ENCODE peak calls at places on chromosomes 16 and 17, in six cellular contexts. W is GM10248, T is transverse colon, H is endothelial cell, J is right lobe of liver, K is HFF-Myc. X is an unnamed sample.

GRCh38 chr17:67779098-67779672 is 46.1 kb upstream of the BPTF start:
- DNase-seq in W (peak; percentile 51), T (peak; percentile 27), H (peak; percentile 60), J (peak; percentile 94), K (peak; percentile 63), X (no peak)

GRCh38 chr17:64741038-64741641 is 79.0 kb upstream of the SMURF2 start:
- DNase-seq in W (no peak), T (no peak), H (no peak), J (no peak), K (no peak), X (peak; percentile 15)

GRCh38 chr16:65012357-65012756 is 109.5 kb downstream of the CDH11 start:
- DNase-seq in W (no peak), T (no peak), H (no peak), J (no peak), K (peak; percentile 58), X (no peak)

GRCh38 chr17:73545633-73546032 is 98.6 kb downstream of the SDK2 start:
- DNase-seq in W (no peak), T (no peak), H (no peak), J (no peak), K (no peak), X (no peak)

GRCh38 chr17:77373298-77374169 is 232.8 kb downstream of the SEC14L1 start:
- DNase-seq in W (no peak), T (peak; percentile 37), H (peak; percentile 63), J (peak; percentile 66), K (no peak), X (no peak)

GRCh38 chr16:8644513-8645140 is 23.1 kb downstream of the METTL22 start:
- DNase-seq in W (no peak), T (no peak), H (no peak), J (no peak), K (no peak), X (no peak)

GRCh38 chr16:66486773-66487579 is 59.9 kb downstream of the BEAN1 start:
- DNase-seq in W (no peak), T (no peak), H (no peak), J (peak; percentile 44), K (no peak), X (peak; percentile 61)

GRCh38 chr17:61088556-61088955 is 311.1 kb upstream of the TBX2 start:
- DNase-seq in W (no peak), T (no peak), H (no peak), J (no peak), K (no peak), X (no peak)

GRCh38 chr16:24180451-24180850 is 75.7 kb upstream of the CACNG3 start:
- DNase-seq in W (no peak), T (no peak), H (no peak), J (no peak), K (no peak), X (no peak)

GRCh38 chr16:87978127-87978526 is 26.9 kb downstream of the BANP start:
- DNase-seq in W (no peak), T (no peak), H (no peak), J (no peak), K (no peak), X (no peak)

GRCh38 chr16:85644093-85644712 is 31.1 kb downstream of the GSE1 start:
- DNase-seq in W (no peak), T (no peak), H (no peak), J (no peak), K (no peak), X (no peak)

GRCh38 chr17:633641-634091 is 81.0 kb downstream of the VPS53 start:
- DNase-seq in W (no peak), T (no peak), H (no peak), J (no peak), K (no peak), X (no peak)

GRCh38 chr17:3574231-3574630 is 16.6 kb upstream of the TRPV3 start:
- DNase-seq in W (no peak), T (no peak), H (no peak), J (no peak), K (no peak), X (no peak)

GRCh38 chr16:55357241-55357640 is 33.2 kb downstream of the IRX6 start:
- DNase-seq in W (no peak), T (no peak), H (no peak), J (no peak), K (no peak), X (no peak)

GRCh38 chr17:72119963-72120877 is 600 bp upstream of the SOX9 start:
- DNase-seq in W (peak; percentile 31), T (peak; percentile 53), H (peak; percentile 43), J (peak; percentile 59), K (no peak), X (no peak)

GRCh38 chr17:21218101-21218500 is 4.1 kb upstream of the TMEM11 start:
- DNase-seq in W (no peak), T (no peak), H (no peak), J (no peak), K (no peak), X (no peak)

GRCh38 chr17:5591966-5592365 is 7.7 kb upstream of the NLRP1 start:
- DNase-seq in W (no peak), T (no peak), H (no peak), J (no peak), K (no peak), X (peak; percentile 36)

GRCh38 chr17:17344507-17345293 is 41.5 kb downstream of the NT5M start:
- DNase-seq in W (no peak), T (no peak), H (no peak), J (peak; percentile 36), K (no peak), X (no peak)

GRCh38 chr17:34562387-34562786 is 17.0 kb upstream of the TMEM132E start:
- DNase-seq in W (no peak), T (no peak), H (no peak), J (no peak), K (no peak), X (no peak)
- TF ChIP-seq CTCF in W (no peak), T (no peak), H (peak; percentile 76), J (no peak), K (peak; percentile 43), X (peak; percentile 66)

DNA sequence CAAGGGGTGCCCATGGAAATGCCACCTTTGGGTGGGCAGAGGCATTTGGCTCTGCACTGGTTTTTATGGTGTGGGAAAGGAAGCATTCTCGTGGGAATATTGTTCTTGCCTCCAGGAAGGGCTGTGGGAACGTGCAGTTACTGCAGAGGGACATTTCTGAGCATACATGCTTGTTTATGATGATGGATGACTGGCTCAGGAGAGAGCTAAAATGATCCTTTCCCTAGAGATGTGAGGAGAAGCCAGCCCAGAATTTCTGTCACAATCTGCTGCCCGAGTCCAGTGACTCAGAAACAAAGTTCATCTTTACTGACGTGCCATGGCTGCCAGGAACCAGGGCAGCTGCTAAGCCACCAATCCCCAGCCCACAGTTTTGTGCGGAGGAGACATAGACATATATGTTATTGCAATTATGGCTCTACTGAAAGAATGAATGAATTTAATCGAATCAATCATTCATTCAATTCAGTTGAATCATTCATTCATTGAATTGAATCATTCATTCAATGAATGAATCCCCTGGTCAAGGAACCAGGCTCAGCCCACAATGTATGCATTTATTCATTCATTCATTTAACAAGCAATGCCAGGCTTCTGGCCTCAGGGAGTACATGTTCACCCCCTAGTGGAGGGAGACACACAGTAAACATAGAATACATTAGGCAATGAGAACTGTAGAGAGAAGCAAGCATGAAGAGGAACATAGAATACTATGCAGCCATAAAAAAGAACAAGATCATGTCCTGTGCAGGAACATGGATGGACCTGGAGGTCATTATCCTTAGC is 414.4 kb upstream of the HSBP1 start:
- DNase-seq in W (no peak), T (no peak), H (no peak), J (no peak), K (no peak), X (no peak)
- TF ChIP-seq CTCF in W (no peak), T (no peak), H (peak; percentile 16), J (no peak), K (peak; percentile 24), X (peak; percentile 52)

GRCh38 chr16:89380681-89381080 is 109.7 kb downstream of the ANKRD11 start:
- DNase-seq in W (no peak), T (no peak), H (no peak), J (no peak), K (no peak), X (no peak)

GRCh38 chr16:89384282-89384681 is 106.1 kb downstream of the ANKRD11 start:
- DNase-seq in W (no peak), T (no peak), H (no peak), J (no peak), K (no peak), X (no peak)

GRCh38 chr16:89381788-89382187 is 108.6 kb downstream of the ANKRD11 start:
- DNase-seq in W (no peak), T (no peak), H (no peak), J (peak; percentile 77), K (no peak), X (no peak)

GRCh38 chr16:89385712-89386111 is 104.6 kb downstream of the ANKRD11 start:
- DNase-seq in W (no peak), T (no peak), H (no peak), J (no peak), K (no peak), X (no peak)

DNA sequence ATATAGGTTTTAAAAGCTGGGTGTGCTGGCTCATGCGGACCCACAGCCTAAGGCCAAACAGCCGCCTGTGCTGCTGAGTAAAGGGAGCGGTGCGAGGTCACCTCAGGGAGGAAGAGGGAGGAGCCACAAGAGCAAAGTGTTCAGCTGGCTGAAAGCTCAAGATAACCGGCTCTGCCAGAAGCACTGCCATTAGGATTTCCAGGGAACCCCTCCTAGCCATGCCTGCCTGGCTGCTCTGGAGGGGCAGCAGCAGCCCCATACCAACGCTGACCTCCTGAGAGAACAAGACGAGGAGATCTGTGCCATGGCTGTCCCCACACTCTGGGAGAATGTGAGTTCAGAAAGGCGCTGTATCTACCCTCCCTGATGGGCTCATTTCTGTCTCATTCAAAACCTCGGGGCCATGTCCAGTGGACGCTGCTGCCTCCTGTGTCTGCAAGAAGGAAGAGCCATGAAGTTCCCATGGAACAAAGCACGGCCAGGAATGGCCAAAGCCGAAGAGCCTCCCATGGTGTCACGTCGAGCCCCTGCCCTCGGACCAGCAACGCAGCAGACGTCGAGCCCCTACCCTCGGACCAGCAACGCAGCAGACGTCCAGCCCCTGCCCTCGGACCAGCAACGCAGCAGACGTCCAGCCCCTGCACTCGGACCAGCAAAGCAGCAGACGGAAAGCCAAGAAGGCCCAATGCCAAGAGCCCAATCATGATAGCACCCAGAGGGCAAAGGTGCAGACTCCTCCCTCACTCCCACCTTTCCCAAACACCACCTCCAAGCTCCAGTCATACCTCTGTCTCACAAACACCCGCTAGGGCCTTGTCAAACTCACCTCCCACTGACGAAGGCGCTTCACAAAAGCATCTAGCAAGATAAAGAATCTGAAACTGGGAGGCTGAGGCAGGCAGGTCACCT is 107.0 kb downstream of the ANKRD11 start:
- DNase-seq in W (no peak), T (peak; percentile 74), H (peak; percentile 37), J (peak; percentile 88), K (no peak), X (no peak)
- TF ChIP-seq CTCF in W (no peak), T (no peak), H (no peak), J (no peak), K (no peak), X (peak; percentile 18)

DNA sequence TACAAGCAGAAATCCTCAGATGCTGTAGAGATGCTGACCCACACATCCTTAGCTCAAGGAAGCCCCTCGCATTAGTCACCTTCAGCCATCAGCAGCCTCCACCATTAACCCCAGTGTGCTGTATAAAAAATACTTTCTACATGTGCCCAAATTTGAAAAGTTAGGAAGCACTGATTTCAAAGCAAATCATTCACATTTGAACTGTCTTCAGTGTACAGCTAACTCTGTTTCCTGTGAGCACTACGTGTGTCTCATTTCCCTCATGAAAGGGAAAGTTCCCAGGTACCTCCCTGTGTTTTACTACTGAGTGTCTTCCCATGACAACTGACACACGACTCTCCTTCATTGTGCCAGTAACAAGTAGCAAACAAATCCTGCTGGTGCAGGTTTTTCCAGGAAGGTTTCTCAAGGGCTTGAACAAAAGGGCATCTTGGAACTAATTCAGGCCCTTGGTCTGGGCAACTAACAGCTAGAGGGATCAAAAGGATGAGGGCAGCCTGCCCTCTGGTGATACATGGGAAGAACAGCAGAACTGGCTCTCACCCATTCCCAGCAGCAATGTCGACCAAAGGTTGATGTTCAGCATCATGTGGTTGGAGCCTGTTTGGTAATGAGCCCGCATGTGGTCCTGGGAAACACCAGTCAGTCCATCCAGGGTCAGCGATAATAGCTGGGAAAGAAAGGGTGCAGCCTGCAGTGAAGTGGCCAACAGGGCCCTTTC is 4.0 kb downstream of the SLC35B1 start:
- DNase-seq in W (no peak), T (peak; percentile 16), H (no peak), J (peak; percentile 85), K (peak; percentile 12), X (no peak)
- TF ChIP-seq CTCF in W (peak; percentile 69), T (peak; percentile 43), H (peak; percentile 40), J (peak; percentile 67), K (peak; percentile 53), X (peak; percentile 66)

X was measured in type B pancreatic cell.